ENCODE peak calls at places on chromosome 13, in four cellular contexts. One of them, this sample, is unnamed. For H3K36me3, the result is how much of the 10 kb centered on the place peaks cover.

GRCh38 chr13:106028916-106029315 is 506.5 kb downstream of the EFNB2 start:
- DNase-seq in PC-9: no peak
- DNase-seq in tibial artery: no peak
- DNase-seq in heart right ventricle: no peak
- DNase-seq in this sample: peak

GRCh38 chr13:30654430-30654829 is 36.7 kb downstream of the USPL1 start:
- DNase-seq in heart right ventricle: no peak
- DNase-seq in PC-9: no peak
- DNase-seq in tibial artery: no peak
- DNase-seq in this sample: no peak

GRCh38 chr13:41231786-41232185 is 31.6 kb downstream of the MTRF1 start:
- DNase-seq in tibial artery: no peak
- DNase-seq in PC-9: peak
- DNase-seq in heart right ventricle: no peak
- DNase-seq in this sample: peak

GRCh38 chr13:53001871-53002270 is 26.7 kb upstream of the OLFM4 start:
- DNase-seq in tibial artery: no peak
- DNase-seq in heart right ventricle: no peak
- DNase-seq in PC-9: no peak
- DNase-seq in this sample: no peak

GRCh38 chr13:39100996-39101751 is 62.9 kb downstream of the NHLRC3 start:
- DNase-seq in heart right ventricle: no peak
- DNase-seq in tibial artery: no peak
- DNase-seq in PC-9: no peak
- DNase-seq in this sample: no peak

GRCh38 chr13:98482476-98483444 is 94.1 kb downstream of the STK24 start:
- DNase-seq in tibial artery: peak
- DNase-seq in heart right ventricle: peak
- DNase-seq in PC-9: peak
- DNase-seq in this sample: no peak

GRCh38 chr13:94329754-94330551 is 149.5 kb downstream of the DCT start:
- DNase-seq in PC-9: no peak
- DNase-seq in heart right ventricle: no peak
- DNase-seq in tibial artery: no peak
- DNase-seq in this sample: peak

GRCh38 chr13:94129490-94129894 is 350.0 kb downstream of the DCT start:
- DNase-seq in heart right ventricle: no peak
- DNase-seq in PC-9: no peak
- DNase-seq in tibial artery: no peak
- DNase-seq in this sample: no peak

GRCh38 chr13:66077286-66077685 is 1152.8 kb downstream of the PCDH9 start:
- DNase-seq in heart right ventricle: no peak
- DNase-seq in PC-9: no peak
- DNase-seq in tibial artery: no peak
- DNase-seq in this sample: no peak

GRCh38 chr13:21668665-21669599 is 1.9 kb upstream of the FGF9 start:
- DNase-seq in PC-9: no peak
- DNase-seq in tibial artery: peak
- DNase-seq in heart right ventricle: no peak
- DNase-seq in this sample: no peak

GRCh38 chr13:44565881-44566280 is 10.2 kb downstream of the TSC22D1 start:
- DNase-seq in PC-9: no peak
- DNase-seq in tibial artery: no peak
- DNase-seq in heart right ventricle: no peak
- DNase-seq in this sample: no peak

GRCh38 chr13:91643394-91643793 is 245.0 kb downstream of the GPC5 start:
- DNase-seq in PC-9: no peak
- DNase-seq in tibial artery: no peak
- DNase-seq in heart right ventricle: no peak
- DNase-seq in this sample: no peak

GRCh38 chr13:40026741-40027140 is 371.3 kb downstream of the COG6 start:
- DNase-seq in tibial artery: no peak
- DNase-seq in PC-9: no peak
- DNase-seq in heart right ventricle: no peak
- DNase-seq in this sample: no peak

GRCh38 chr13:25136872-25137623 is 35.0 kb downstream of the AMER2 start:
- DNase-seq in tibial artery: no peak
- DNase-seq in heart right ventricle: no peak
- DNase-seq in PC-9: no peak
- DNase-seq in this sample: no peak

GRCh38 chr13:89695343-89696257 is 1651.9 kb upstream of the MIR17HG start:
- DNase-seq in heart right ventricle: no peak
- DNase-seq in PC-9: peak
- DNase-seq in tibial artery: no peak
- DNase-seq in this sample: peak

GRCh38 chr13:55440465-55441085 is 1700.1 kb upstream of the PRR20A start:
- DNase-seq in tibial artery: no peak
- DNase-seq in PC-9: no peak
- DNase-seq in heart right ventricle: no peak
- DNase-seq in this sample: no peak

GRCh38 chr13:29525757-29526156 is 69.7 kb downstream of the SLC7A1 start:
- DNase-seq in heart right ventricle: no peak
- DNase-seq in PC-9: no peak
- DNase-seq in tibial artery: no peak
- DNase-seq in this sample: no peak

GRCh38 chr13:29522044-29522685 is 73.3 kb downstream of the SLC7A1 start:
- DNase-seq in heart right ventricle: no peak
- DNase-seq in tibial artery: peak
- DNase-seq in PC-9: no peak
- DNase-seq in this sample: no peak

GRCh38 chr13:29523199-29523931 is 72.1 kb downstream of the SLC7A1 start:
- DNase-seq in PC-9: no peak
- DNase-seq in heart right ventricle: peak
- DNase-seq in tibial artery: peak
- DNase-seq in this sample: no peak

GRCh38 chr13:29524641-29525040 is 70.8 kb downstream of the SLC7A1 start:
- DNase-seq in PC-9: no peak
- DNase-seq in tibial artery: no peak
- DNase-seq in heart right ventricle: no peak
- DNase-seq in this sample: no peak

GRCh38 chr13:29524176-29524575 is 71.3 kb downstream of the SLC7A1 start:
- DNase-seq in heart right ventricle: peak
- DNase-seq in PC-9: no peak
- DNase-seq in tibial artery: peak
- DNase-seq in this sample: no peak
- H3K36me3 ChIP-seq in heart right ventricle: under half
- H3K36me3 ChIP-seq in PC-9: under half
- H3K36me3 ChIP-seq in tibial artery: half or more
- H3K36me3 ChIP-seq in this sample: under half

DNA sequence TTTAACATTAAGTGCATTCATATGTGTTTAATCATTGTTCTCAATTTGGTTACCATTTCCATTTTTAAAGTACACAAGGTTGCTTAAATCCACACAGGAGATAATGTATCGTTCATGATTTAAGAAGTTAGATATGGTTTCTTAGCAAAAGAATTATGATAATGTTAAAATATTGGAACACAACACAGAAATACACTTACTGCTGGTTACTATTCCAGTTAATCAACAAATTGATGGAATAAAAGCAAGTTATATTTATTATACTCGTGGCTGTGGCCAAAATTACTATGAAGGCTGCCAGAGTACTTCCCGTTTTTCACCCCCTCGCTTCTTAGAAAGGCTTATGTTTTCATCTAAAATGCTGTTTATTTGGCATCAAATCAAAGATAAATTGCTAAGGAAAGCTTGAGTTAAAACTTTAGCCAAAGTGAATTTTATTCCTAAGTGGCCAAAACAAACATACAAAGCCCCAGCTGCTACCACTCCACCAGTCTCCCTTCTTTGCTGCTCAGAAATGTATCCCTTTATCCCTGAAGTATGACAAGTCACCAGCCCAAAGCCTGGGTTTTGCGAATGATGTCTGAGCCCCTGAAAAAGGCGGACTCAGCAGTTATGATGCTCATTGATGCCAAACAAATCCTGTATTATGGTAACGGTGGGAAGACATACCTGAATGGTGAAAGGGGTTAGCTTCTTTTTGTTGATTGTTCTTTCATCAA is 27.7 kb downstream of the LCP1 start:
- DNase-seq in PC-9: no peak
- DNase-seq in tibial artery: no peak
- DNase-seq in heart right ventricle: no peak
- DNase-seq in this sample: no peak
- H3K36me3 ChIP-seq in PC-9: half or more
- H3K36me3 ChIP-seq in tibial artery: under half
- H3K36me3 ChIP-seq in heart right ventricle: under half
- H3K36me3 ChIP-seq in this sample: under half

GRCh38 chr13:111004444-111004843 is 89.6 kb upstream of the ANKRD10 start:
- DNase-seq in PC-9: no peak
- DNase-seq in heart right ventricle: no peak
- DNase-seq in tibial artery: no peak
- DNase-seq in this sample: no peak
- H3K36me3 ChIP-seq in PC-9: under half
- H3K36me3 ChIP-seq in heart right ventricle: under half
- H3K36me3 ChIP-seq in tibial artery: under half
- H3K36me3 ChIP-seq in this sample: under half

GRCh38 chr13:113318956-113319355 is 21.9 kb downstream of the LAMP1 start:
- DNase-seq in tibial artery: no peak
- DNase-seq in PC-9: no peak
- DNase-seq in heart right ventricle: no peak
- DNase-seq in this sample: no peak
- H3K36me3 ChIP-seq in tibial artery: half or more
- H3K36me3 ChIP-seq in PC-9: under half
- H3K36me3 ChIP-seq in heart right ventricle: half or more
- H3K36me3 ChIP-seq in this sample: under half

GRCh38 chr13:114013336-114013735 is 39.5 kb upstream of the C13orf46 start:
- DNase-seq in heart right ventricle: no peak
- DNase-seq in PC-9: no peak
- DNase-seq in tibial artery: no peak
- DNase-seq in this sample: no peak

GRCh38 chr13:114012141-114012540 is 38.3 kb upstream of the C13orf46 start:
- DNase-seq in PC-9: no peak
- DNase-seq in heart right ventricle: no peak
- DNase-seq in tibial artery: no peak
- DNase-seq in this sample: no peak

GRCh38 chr13:114013952-114014629 is 40.2 kb upstream of the C13orf46 start:
- DNase-seq in heart right ventricle: no peak
- DNase-seq in tibial artery: no peak
- DNase-seq in PC-9: no peak
- DNase-seq in this sample: no peak

GRCh38 chr13:114011226-114011625 is 37.4 kb upstream of the C13orf46 start:
- DNase-seq in heart right ventricle: no peak
- DNase-seq in tibial artery: no peak
- DNase-seq in PC-9: no peak
- DNase-seq in this sample: no peak

DNA sequence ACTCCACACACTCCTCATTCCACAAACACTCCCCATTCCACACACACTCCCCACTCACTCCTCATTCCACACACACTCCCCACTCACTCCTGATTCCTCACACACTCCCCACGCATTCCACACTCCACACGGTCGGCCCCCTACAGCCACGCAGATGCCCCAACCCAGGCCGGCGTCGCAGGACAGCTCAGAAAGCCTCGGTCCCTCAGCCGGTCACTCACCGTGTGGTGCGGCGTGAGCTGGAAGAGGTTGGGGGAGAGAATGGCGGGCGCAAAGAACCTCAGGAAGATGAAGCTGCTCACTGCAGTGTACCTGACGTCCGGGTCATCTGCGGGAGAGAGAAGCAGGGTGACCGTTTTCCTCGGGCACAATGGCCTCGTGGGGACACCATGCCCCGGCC is 39.0 kb upstream of the C13orf46 start:
- DNase-seq in tibial artery: no peak
- DNase-seq in heart right ventricle: no peak
- DNase-seq in PC-9: no peak
- DNase-seq in this sample: no peak
- H3K36me3 ChIP-seq in tibial artery: half or more
- H3K36me3 ChIP-seq in heart right ventricle: half or more
- H3K36me3 ChIP-seq in PC-9: under half
- H3K36me3 ChIP-seq in this sample: under half